ENCODE peak calls at places on chromosome 15, in five cellular contexts. One of them, this sample, is unnamed.

GRCh38 chr15:39360417-39360816 is 220.5 kb upstream of the THBS1 start:
- DNase-seq in mesendoderm: no peak
- DNase-seq in fibroblast of the aortic adventitia: no peak
- DNase-seq in A549: no peak
- DNase-seq in nephron progenitor cell: no peak
- DNase-seq in this sample: no peak

GRCh38 chr15:55824857-55825613 is 82.1 kb upstream of the PRTG start:
- DNase-seq in mesendoderm: peak
- DNase-seq in fibroblast of the aortic adventitia: no peak
- DNase-seq in A549: no peak
- DNase-seq in nephron progenitor cell: no peak
- DNase-seq in this sample: no peak

GRCh38 chr15:29935296-29936020 is 113.2 kb upstream of the TJP1 start:
- DNase-seq in mesendoderm: peak
- DNase-seq in fibroblast of the aortic adventitia: no peak
- DNase-seq in A549: no peak
- DNase-seq in nephron progenitor cell: no peak
- DNase-seq in this sample: no peak

GRCh38 chr15:96342143-96342466 is 11.6 kb downstream of the NR2F2 start:
- DNase-seq in mesendoderm: no peak
- DNase-seq in fibroblast of the aortic adventitia: no peak
- DNase-seq in A549: no peak
- DNase-seq in nephron progenitor cell: no peak
- DNase-seq in this sample: no peak

GRCh38 chr15:29089731-29090616 is 179.6 kb downstream of the NSMCE3 start:
- DNase-seq in mesendoderm: peak
- DNase-seq in fibroblast of the aortic adventitia: peak
- DNase-seq in A549: no peak
- DNase-seq in nephron progenitor cell: no peak
- DNase-seq in this sample: no peak

GRCh38 chr15:66708389-66708788 is 6.4 kb downstream of the SMAD6 start:
- DNase-seq in mesendoderm: no peak
- DNase-seq in fibroblast of the aortic adventitia: no peak
- DNase-seq in A549: no peak
- DNase-seq in nephron progenitor cell: no peak
- DNase-seq in this sample: no peak

GRCh38 chr15:32952901-32953889 is 235.4 kb downstream of the GREM1 start:
- DNase-seq in mesendoderm: peak
- DNase-seq in fibroblast of the aortic adventitia: peak
- DNase-seq in A549: no peak
- DNase-seq in nephron progenitor cell: peak
- DNase-seq in this sample: no peak

GRCh38 chr15:81754078-81754477 is 291.7 kb downstream of the MEX3B start:
- DNase-seq in mesendoderm: peak
- DNase-seq in fibroblast of the aortic adventitia: no peak
- DNase-seq in A549: no peak
- DNase-seq in nephron progenitor cell: no peak
- DNase-seq in this sample: no peak

GRCh38 chr15:33737687-33738606 is 230.3 kb upstream of the CHRM5 start:
- DNase-seq in mesendoderm: peak
- DNase-seq in fibroblast of the aortic adventitia: peak
- DNase-seq in A549: peak
- DNase-seq in nephron progenitor cell: peak
- DNase-seq in this sample: no peak

GRCh38 chr15:38042707-38043445 is 108.4 kb downstream of the TMCO5A start:
- DNase-seq in mesendoderm: no peak
- DNase-seq in fibroblast of the aortic adventitia: no peak
- DNase-seq in A549: no peak
- DNase-seq in nephron progenitor cell: no peak
- DNase-seq in this sample: no peak

GRCh38 chr15:28043625-28044520 is 55.2 kb downstream of the OCA2 start:
- DNase-seq in mesendoderm: no peak
- DNase-seq in fibroblast of the aortic adventitia: no peak
- DNase-seq in A549: no peak
- DNase-seq in nephron progenitor cell: no peak
- DNase-seq in this sample: no peak

GRCh38 chr15:81531971-81532370 is 158.0 kb upstream of the TMC3 start:
- DNase-seq in mesendoderm: no peak
- DNase-seq in fibroblast of the aortic adventitia: peak
- DNase-seq in A549: no peak
- DNase-seq in nephron progenitor cell: no peak
- DNase-seq in this sample: no peak

GRCh38 chr15:60179786-60180391 is 175.8 kb downstream of the FOXB1 start:
- DNase-seq in mesendoderm: peak
- DNase-seq in fibroblast of the aortic adventitia: peak
- DNase-seq in A549: peak
- DNase-seq in nephron progenitor cell: peak
- DNase-seq in this sample: no peak

GRCh38 chr15:84795186-84795585 is 22.0 kb upstream of the ALPK3 start:
- DNase-seq in mesendoderm: no peak
- DNase-seq in fibroblast of the aortic adventitia: no peak
- DNase-seq in A549: no peak
- DNase-seq in nephron progenitor cell: no peak
- DNase-seq in this sample: no peak

GRCh38 chr15:73991260-73991659 is 835 bp downstream of the STOML1 start:
- DNase-seq in mesendoderm: no peak
- DNase-seq in fibroblast of the aortic adventitia: peak
- DNase-seq in A549: no peak
- DNase-seq in nephron progenitor cell: no peak
- DNase-seq in this sample: no peak

GRCh38 chr15:83046558-83047127 is 20.4 kb downstream of the BTBD1 start:
- DNase-seq in mesendoderm: no peak
- DNase-seq in fibroblast of the aortic adventitia: peak
- DNase-seq in A549: no peak
- DNase-seq in nephron progenitor cell: no peak
- DNase-seq in this sample: no peak

GRCh38 chr15:68924866-68925599 is 5.3 kb upstream of the SPESP1 start:
- DNase-seq in mesendoderm: peak
- DNase-seq in fibroblast of the aortic adventitia: peak
- DNase-seq in A549: peak
- DNase-seq in nephron progenitor cell: peak
- DNase-seq in this sample: peak

GRCh38 chr15:26874774-26875475 is 8.1 kb downstream of the GABRA5 start:
- DNase-seq in mesendoderm: no peak
- DNase-seq in fibroblast of the aortic adventitia: no peak
- DNase-seq in A549: no peak
- DNase-seq in nephron progenitor cell: no peak
- DNase-seq in this sample: no peak

GRCh38 chr15:101250931-101251829 is 668 bp downstream of the CHSY1 start:
- DNase-seq in mesendoderm: peak
- DNase-seq in fibroblast of the aortic adventitia: no peak
- DNase-seq in A549: peak
- DNase-seq in nephron progenitor cell: peak
- DNase-seq in this sample: no peak

GRCh38 chr15:47987908-47988532 is 132.8 kb upstream of the SLC24A5 start:
- DNase-seq in mesendoderm: peak
- DNase-seq in fibroblast of the aortic adventitia: peak
- DNase-seq in A549: peak
- DNase-seq in nephron progenitor cell: peak
- DNase-seq in this sample: no peak

GRCh38 chr15:94655249-94655648 is 423.9 kb downstream of the MCTP2 start:
- DNase-seq in mesendoderm: no peak
- DNase-seq in fibroblast of the aortic adventitia: no peak
- DNase-seq in A549: no peak
- DNase-seq in nephron progenitor cell: no peak
- DNase-seq in this sample: no peak

GRCh38 chr15:96321422-96322391 is 8.8 kb upstream of the NR2F2 start:
- DNase-seq in mesendoderm: peak
- DNase-seq in fibroblast of the aortic adventitia: no peak
- DNase-seq in A549: no peak
- DNase-seq in nephron progenitor cell: peak
- DNase-seq in this sample: no peak

GRCh38 chr15:70962084-70962483 is 69.5 kb downstream of the LRRC49 start:
- DNase-seq in mesendoderm: no peak
- DNase-seq in fibroblast of the aortic adventitia: no peak
- DNase-seq in A549: no peak
- DNase-seq in nephron progenitor cell: no peak
- DNase-seq in this sample: no peak

This sample was measured in breast epithelium.